ENCODE peak calls at places on chromosomes 11 and 22, in nine cellular contexts. One of them, this sample, is unnamed.

GRCh38 chr11:253160-253885 is 16.5 kb downstream of the PSMD13 start:
- DNase-seq in GM13977: no peak
- DNase-seq in CD8-positive, alpha-beta memory T cell: no peak
- DNase-seq in epithelial cell of prostate: no peak
- DNase-seq in posterior cingulate gyrus: no peak
- DNase-seq in activated T-helper 1 cell treated with anti-CD3 and anti-CD28 coated beads, Interleukin-12 subunit alpha, Interleukin-12 subunit beta, Interleukin-2, Interleukin-4 antibody, amounts not matched to agents 30 ng/mL and 10 ng/mL and 1 ng/mL, durations not matched to agents 14 hours and 24 hours and 36 hours: no peak
- DNase-seq in psoas muscle: no peak
- DNase-seq in activated T-cell treated with anti-CD3 and anti-CD28 coated beads for 1 hour: no peak
- DNase-seq in NCI-H460: no peak
- DNase-seq in this sample: no peak

GRCh38 chr11:44505591-44506054 is 59.8 kb upstream of the CD82 start:
- DNase-seq in GM13977: no peak
- DNase-seq in CD8-positive, alpha-beta memory T cell: no peak
- DNase-seq in epithelial cell of prostate: no peak
- DNase-seq in posterior cingulate gyrus: no peak
- DNase-seq in activated T-helper 1 cell treated with anti-CD3 and anti-CD28 coated beads, Interleukin-12 subunit alpha, Interleukin-12 subunit beta, Interleukin-2, Interleukin-4 antibody, amounts not matched to agents 30 ng/mL and 10 ng/mL and 1 ng/mL, durations not matched to agents 14 hours and 24 hours and 36 hours: no peak
- DNase-seq in psoas muscle: no peak
- DNase-seq in activated T-cell treated with anti-CD3 and anti-CD28 coated beads for 1 hour: no peak
- DNase-seq in NCI-H460: no peak
- DNase-seq in this sample: peak; percentile 10

GRCh38 chr11:109390752-109391151 is 31.2 kb upstream of the C11orf87 start:
- DNase-seq in GM13977: no peak
- DNase-seq in CD8-positive, alpha-beta memory T cell: no peak
- DNase-seq in epithelial cell of prostate: no peak
- DNase-seq in posterior cingulate gyrus: no peak
- DNase-seq in activated T-helper 1 cell treated with anti-CD3 and anti-CD28 coated beads, Interleukin-12 subunit alpha, Interleukin-12 subunit beta, Interleukin-2, Interleukin-4 antibody, amounts not matched to agents 30 ng/mL and 10 ng/mL and 1 ng/mL, durations not matched to agents 14 hours and 24 hours and 36 hours: no peak
- DNase-seq in psoas muscle: no peak
- DNase-seq in activated T-cell treated with anti-CD3 and anti-CD28 coated beads for 1 hour: no peak
- DNase-seq in NCI-H460: no peak
- DNase-seq in this sample: no peak

GRCh38 chr11:130137999-130138398 is 21.6 kb upstream of the ST14 start:
- DNase-seq in GM13977: no peak
- DNase-seq in CD8-positive, alpha-beta memory T cell: no peak
- DNase-seq in epithelial cell of prostate: no peak
- DNase-seq in posterior cingulate gyrus: peak; percentile 0
- DNase-seq in activated T-helper 1 cell treated with anti-CD3 and anti-CD28 coated beads, Interleukin-12 subunit alpha, Interleukin-12 subunit beta, Interleukin-2, Interleukin-4 antibody, amounts not matched to agents 30 ng/mL and 10 ng/mL and 1 ng/mL, durations not matched to agents 14 hours and 24 hours and 36 hours: no peak
- DNase-seq in psoas muscle: no peak
- DNase-seq in activated T-cell treated with anti-CD3 and anti-CD28 coated beads for 1 hour: no peak
- DNase-seq in NCI-H460: no peak
- DNase-seq in this sample: no peak

GRCh38 chr11:132943325-132943736 is 589.0 kb downstream of the OPCML start:
- DNase-seq in GM13977: no peak
- DNase-seq in CD8-positive, alpha-beta memory T cell: no peak
- DNase-seq in epithelial cell of prostate: no peak
- DNase-seq in posterior cingulate gyrus: no peak
- DNase-seq in activated T-helper 1 cell treated with anti-CD3 and anti-CD28 coated beads, Interleukin-12 subunit alpha, Interleukin-12 subunit beta, Interleukin-2, Interleukin-4 antibody, amounts not matched to agents 30 ng/mL and 10 ng/mL and 1 ng/mL, durations not matched to agents 14 hours and 24 hours and 36 hours: no peak
- DNase-seq in psoas muscle: no peak
- DNase-seq in activated T-cell treated with anti-CD3 and anti-CD28 coated beads for 1 hour: no peak
- DNase-seq in NCI-H460: no peak
- DNase-seq in this sample: peak; percentile 14

GRCh38 chr11:30454108-30454507 is 131.2 kb downstream of the ARL14EP start:
- DNase-seq in GM13977: no peak
- DNase-seq in CD8-positive, alpha-beta memory T cell: no peak
- DNase-seq in epithelial cell of prostate: no peak
- DNase-seq in posterior cingulate gyrus: no peak
- DNase-seq in activated T-helper 1 cell treated with anti-CD3 and anti-CD28 coated beads, Interleukin-12 subunit alpha, Interleukin-12 subunit beta, Interleukin-2, Interleukin-4 antibody, amounts not matched to agents 30 ng/mL and 10 ng/mL and 1 ng/mL, durations not matched to agents 14 hours and 24 hours and 36 hours: no peak
- DNase-seq in psoas muscle: no peak
- DNase-seq in activated T-cell treated with anti-CD3 and anti-CD28 coated beads for 1 hour: no peak
- DNase-seq in NCI-H460: no peak
- DNase-seq in this sample: no peak

GRCh38 chr22:40399661-40400060 is 29.3 kb downstream of the SGSM3 start:
- DNase-seq in GM13977: no peak
- DNase-seq in CD8-positive, alpha-beta memory T cell: no peak
- DNase-seq in epithelial cell of prostate: no peak
- DNase-seq in posterior cingulate gyrus: no peak
- DNase-seq in activated T-helper 1 cell treated with anti-CD3 and anti-CD28 coated beads, Interleukin-12 subunit alpha, Interleukin-12 subunit beta, Interleukin-2, Interleukin-4 antibody, amounts not matched to agents 30 ng/mL and 10 ng/mL and 1 ng/mL, durations not matched to agents 14 hours and 24 hours and 36 hours: no peak
- DNase-seq in psoas muscle: no peak
- DNase-seq in activated T-cell treated with anti-CD3 and anti-CD28 coated beads for 1 hour: no peak
- DNase-seq in NCI-H460: no peak
- DNase-seq in this sample: no peak

GRCh38 chr22:29165336-29166060 is 40.2 kb upstream of the EMID1 start:
- DNase-seq in GM13977: no peak
- DNase-seq in CD8-positive, alpha-beta memory T cell: no peak
- DNase-seq in epithelial cell of prostate: no peak
- DNase-seq in posterior cingulate gyrus: no peak
- DNase-seq in activated T-helper 1 cell treated with anti-CD3 and anti-CD28 coated beads, Interleukin-12 subunit alpha, Interleukin-12 subunit beta, Interleukin-2, Interleukin-4 antibody, amounts not matched to agents 30 ng/mL and 10 ng/mL and 1 ng/mL, durations not matched to agents 14 hours and 24 hours and 36 hours: no peak
- DNase-seq in psoas muscle: no peak
- DNase-seq in activated T-cell treated with anti-CD3 and anti-CD28 coated beads for 1 hour: no peak
- DNase-seq in NCI-H460: no peak
- DNase-seq in this sample: no peak

GRCh38 chr11:71311176-71311925 is 59.0 kb upstream of the SHANK2 start:
- DNase-seq in GM13977: no peak
- DNase-seq in CD8-positive, alpha-beta memory T cell: no peak
- DNase-seq in epithelial cell of prostate: no peak
- DNase-seq in posterior cingulate gyrus: no peak
- DNase-seq in activated T-helper 1 cell treated with anti-CD3 and anti-CD28 coated beads, Interleukin-12 subunit alpha, Interleukin-12 subunit beta, Interleukin-2, Interleukin-4 antibody, amounts not matched to agents 30 ng/mL and 10 ng/mL and 1 ng/mL, durations not matched to agents 14 hours and 24 hours and 36 hours: no peak
- DNase-seq in psoas muscle: no peak
- DNase-seq in activated T-cell treated with anti-CD3 and anti-CD28 coated beads for 1 hour: no peak
- DNase-seq in NCI-H460: no peak
- DNase-seq in this sample: no peak

GRCh38 chr11:26844963-26845362 is 123.1 kb upstream of the SLC5A12 start:
- DNase-seq in GM13977: no peak
- DNase-seq in CD8-positive, alpha-beta memory T cell: no peak
- DNase-seq in epithelial cell of prostate: no peak
- DNase-seq in posterior cingulate gyrus: no peak
- DNase-seq in activated T-helper 1 cell treated with anti-CD3 and anti-CD28 coated beads, Interleukin-12 subunit alpha, Interleukin-12 subunit beta, Interleukin-2, Interleukin-4 antibody, amounts not matched to agents 30 ng/mL and 10 ng/mL and 1 ng/mL, durations not matched to agents 14 hours and 24 hours and 36 hours: no peak
- DNase-seq in psoas muscle: no peak
- DNase-seq in activated T-cell treated with anti-CD3 and anti-CD28 coated beads for 1 hour: no peak
- DNase-seq in NCI-H460: no peak
- DNase-seq in this sample: no peak

GRCh38 chr11:128066429-128066828 is 520.9 kb downstream of the ETS1 start:
- DNase-seq in GM13977: no peak
- DNase-seq in CD8-positive, alpha-beta memory T cell: no peak
- DNase-seq in epithelial cell of prostate: no peak
- DNase-seq in posterior cingulate gyrus: no peak
- DNase-seq in activated T-helper 1 cell treated with anti-CD3 and anti-CD28 coated beads, Interleukin-12 subunit alpha, Interleukin-12 subunit beta, Interleukin-2, Interleukin-4 antibody, amounts not matched to agents 30 ng/mL and 10 ng/mL and 1 ng/mL, durations not matched to agents 14 hours and 24 hours and 36 hours: no peak
- DNase-seq in psoas muscle: no peak
- DNase-seq in activated T-cell treated with anti-CD3 and anti-CD28 coated beads for 1 hour: no peak
- DNase-seq in NCI-H460: no peak
- DNase-seq in this sample: no peak

GRCh38 chr11:44568706-44569473 is 3.4 kb downstream of the CD82 start:
- DNase-seq in GM13977: peak; percentile 74
- DNase-seq in CD8-positive, alpha-beta memory T cell: peak; percentile 83
- DNase-seq in epithelial cell of prostate: peak; percentile 79
- DNase-seq in posterior cingulate gyrus: no peak
- DNase-seq in activated T-helper 1 cell treated with anti-CD3 and anti-CD28 coated beads, Interleukin-12 subunit alpha, Interleukin-12 subunit beta, Interleukin-2, Interleukin-4 antibody, amounts not matched to agents 30 ng/mL and 10 ng/mL and 1 ng/mL, durations not matched to agents 14 hours and 24 hours and 36 hours: peak; percentile 86
- DNase-seq in psoas muscle: peak; percentile 82
- DNase-seq in activated T-cell treated with anti-CD3 and anti-CD28 coated beads for 1 hour: peak; percentile 77
- DNase-seq in NCI-H460: no peak
- DNase-seq in this sample: peak; percentile 99

GRCh38 chr11:2462986-2463765 is 18.4 kb downstream of the KCNQ1 start:
- DNase-seq in GM13977: no peak
- DNase-seq in CD8-positive, alpha-beta memory T cell: no peak
- DNase-seq in epithelial cell of prostate: no peak
- DNase-seq in posterior cingulate gyrus: no peak
- DNase-seq in activated T-helper 1 cell treated with anti-CD3 and anti-CD28 coated beads, Interleukin-12 subunit alpha, Interleukin-12 subunit beta, Interleukin-2, Interleukin-4 antibody, amounts not matched to agents 30 ng/mL and 10 ng/mL and 1 ng/mL, durations not matched to agents 14 hours and 24 hours and 36 hours: no peak
- DNase-seq in psoas muscle: no peak
- DNase-seq in activated T-cell treated with anti-CD3 and anti-CD28 coated beads for 1 hour: no peak
- DNase-seq in NCI-H460: no peak
- DNase-seq in this sample: no peak

GRCh38 chr11:131851951-131852350 is 481.5 kb downstream of the NTM start:
- DNase-seq in GM13977: no peak
- DNase-seq in CD8-positive, alpha-beta memory T cell: no peak
- DNase-seq in epithelial cell of prostate: no peak
- DNase-seq in posterior cingulate gyrus: no peak
- DNase-seq in activated T-helper 1 cell treated with anti-CD3 and anti-CD28 coated beads, Interleukin-12 subunit alpha, Interleukin-12 subunit beta, Interleukin-2, Interleukin-4 antibody, amounts not matched to agents 30 ng/mL and 10 ng/mL and 1 ng/mL, durations not matched to agents 14 hours and 24 hours and 36 hours: no peak
- DNase-seq in psoas muscle: no peak
- DNase-seq in activated T-cell treated with anti-CD3 and anti-CD28 coated beads for 1 hour: no peak
- DNase-seq in NCI-H460: no peak
- DNase-seq in this sample: no peak

GRCh38 chr11:115500547-115501503 is 3.4 kb downstream of the CADM1 start:
- DNase-seq in GM13977: no peak
- DNase-seq in CD8-positive, alpha-beta memory T cell: no peak
- DNase-seq in epithelial cell of prostate: no peak
- DNase-seq in posterior cingulate gyrus: peak; percentile 40
- DNase-seq in activated T-helper 1 cell treated with anti-CD3 and anti-CD28 coated beads, Interleukin-12 subunit alpha, Interleukin-12 subunit beta, Interleukin-2, Interleukin-4 antibody, amounts not matched to agents 30 ng/mL and 10 ng/mL and 1 ng/mL, durations not matched to agents 14 hours and 24 hours and 36 hours: no peak
- DNase-seq in psoas muscle: no peak
- DNase-seq in activated T-cell treated with anti-CD3 and anti-CD28 coated beads for 1 hour: no peak
- DNase-seq in NCI-H460: no peak
- DNase-seq in this sample: no peak

GRCh38 chr22:31143537-31143936 is 3.2 kb upstream of the PLA2G3 start:
- DNase-seq in GM13977: no peak
- DNase-seq in CD8-positive, alpha-beta memory T cell: no peak
- DNase-seq in epithelial cell of prostate: no peak
- DNase-seq in posterior cingulate gyrus: peak; percentile 60
- DNase-seq in activated T-helper 1 cell treated with anti-CD3 and anti-CD28 coated beads, Interleukin-12 subunit alpha, Interleukin-12 subunit beta, Interleukin-2, Interleukin-4 antibody, amounts not matched to agents 30 ng/mL and 10 ng/mL and 1 ng/mL, durations not matched to agents 14 hours and 24 hours and 36 hours: no peak
- DNase-seq in psoas muscle: no peak
- DNase-seq in activated T-cell treated with anti-CD3 and anti-CD28 coated beads for 1 hour: no peak
- DNase-seq in NCI-H460: no peak
- DNase-seq in this sample: no peak

GRCh38 chr22:38935023-38935422 is 22.4 kb upstream of the APOBEC3A start:
- DNase-seq in GM13977: no peak
- DNase-seq in CD8-positive, alpha-beta memory T cell: no peak
- DNase-seq in epithelial cell of prostate: peak; percentile 67
- DNase-seq in posterior cingulate gyrus: no peak
- DNase-seq in activated T-helper 1 cell treated with anti-CD3 and anti-CD28 coated beads, Interleukin-12 subunit alpha, Interleukin-12 subunit beta, Interleukin-2, Interleukin-4 antibody, amounts not matched to agents 30 ng/mL and 10 ng/mL and 1 ng/mL, durations not matched to agents 14 hours and 24 hours and 36 hours: no peak
- DNase-seq in psoas muscle: peak; percentile 75
- DNase-seq in activated T-cell treated with anti-CD3 and anti-CD28 coated beads for 1 hour: no peak
- DNase-seq in NCI-H460: no peak
- DNase-seq in this sample: no peak

GRCh38 chr11:66632952-66633351 is 5.6 kb upstream of the RBM4 start:
- DNase-seq in GM13977: no peak
- DNase-seq in CD8-positive, alpha-beta memory T cell: no peak
- DNase-seq in epithelial cell of prostate: no peak
- DNase-seq in posterior cingulate gyrus: no peak
- DNase-seq in activated T-helper 1 cell treated with anti-CD3 and anti-CD28 coated beads, Interleukin-12 subunit alpha, Interleukin-12 subunit beta, Interleukin-2, Interleukin-4 antibody, amounts not matched to agents 30 ng/mL and 10 ng/mL and 1 ng/mL, durations not matched to agents 14 hours and 24 hours and 36 hours: no peak
- DNase-seq in psoas muscle: no peak
- DNase-seq in activated T-cell treated with anti-CD3 and anti-CD28 coated beads for 1 hour: no peak
- DNase-seq in NCI-H460: no peak
- DNase-seq in this sample: no peak

GRCh38 chr11:69333906-69334305 is 40.0 kb downstream of the MYEOV start:
- DNase-seq in GM13977: no peak
- DNase-seq in CD8-positive, alpha-beta memory T cell: no peak
- DNase-seq in epithelial cell of prostate: no peak
- DNase-seq in posterior cingulate gyrus: no peak
- DNase-seq in activated T-helper 1 cell treated with anti-CD3 and anti-CD28 coated beads, Interleukin-12 subunit alpha, Interleukin-12 subunit beta, Interleukin-2, Interleukin-4 antibody, amounts not matched to agents 30 ng/mL and 10 ng/mL and 1 ng/mL, durations not matched to agents 14 hours and 24 hours and 36 hours: no peak
- DNase-seq in psoas muscle: no peak
- DNase-seq in activated T-cell treated with anti-CD3 and anti-CD28 coated beads for 1 hour: no peak
- DNase-seq in NCI-H460: no peak
- DNase-seq in this sample: no peak

GRCh38 chr11:101974255-101974654 is 57.9 kb upstream of the ANGPTL5 start:
- DNase-seq in GM13977: no peak
- DNase-seq in CD8-positive, alpha-beta memory T cell: no peak
- DNase-seq in epithelial cell of prostate: no peak
- DNase-seq in posterior cingulate gyrus: no peak
- DNase-seq in activated T-helper 1 cell treated with anti-CD3 and anti-CD28 coated beads, Interleukin-12 subunit alpha, Interleukin-12 subunit beta, Interleukin-2, Interleukin-4 antibody, amounts not matched to agents 30 ng/mL and 10 ng/mL and 1 ng/mL, durations not matched to agents 14 hours and 24 hours and 36 hours: no peak
- DNase-seq in psoas muscle: no peak
- DNase-seq in activated T-cell treated with anti-CD3 and anti-CD28 coated beads for 1 hour: no peak
- DNase-seq in NCI-H460: no peak
- DNase-seq in this sample: peak; percentile 14

GRCh38 chr11:28461338-28461737 is 353.1 kb downstream of the METTL15 start:
- DNase-seq in GM13977: no peak
- DNase-seq in CD8-positive, alpha-beta memory T cell: no peak
- DNase-seq in epithelial cell of prostate: no peak
- DNase-seq in posterior cingulate gyrus: no peak
- DNase-seq in activated T-helper 1 cell treated with anti-CD3 and anti-CD28 coated beads, Interleukin-12 subunit alpha, Interleukin-12 subunit beta, Interleukin-2, Interleukin-4 antibody, amounts not matched to agents 30 ng/mL and 10 ng/mL and 1 ng/mL, durations not matched to agents 14 hours and 24 hours and 36 hours: no peak
- DNase-seq in psoas muscle: no peak
- DNase-seq in activated T-cell treated with anti-CD3 and anti-CD28 coated beads for 1 hour: no peak
- DNase-seq in NCI-H460: no peak
- DNase-seq in this sample: no peak

GRCh38 chr22:46083383-46084350 is 66.7 kb upstream of the PPARA start:
- DNase-seq in GM13977: no peak
- DNase-seq in CD8-positive, alpha-beta memory T cell: no peak
- DNase-seq in epithelial cell of prostate: no peak
- DNase-seq in posterior cingulate gyrus: no peak
- DNase-seq in activated T-helper 1 cell treated with anti-CD3 and anti-CD28 coated beads, Interleukin-12 subunit alpha, Interleukin-12 subunit beta, Interleukin-2, Interleukin-4 antibody, amounts not matched to agents 30 ng/mL and 10 ng/mL and 1 ng/mL, durations not matched to agents 14 hours and 24 hours and 36 hours: no peak
- DNase-seq in psoas muscle: peak; percentile 51
- DNase-seq in activated T-cell treated with anti-CD3 and anti-CD28 coated beads for 1 hour: no peak
- DNase-seq in NCI-H460: no peak
- DNase-seq in this sample: no peak

GRCh38 chr11:44005076-44005800 is 42.5 kb upstream of the ACCSL start:
- DNase-seq in GM13977: no peak
- DNase-seq in CD8-positive, alpha-beta memory T cell: no peak
- DNase-seq in epithelial cell of prostate: no peak
- DNase-seq in posterior cingulate gyrus: peak; percentile 30
- DNase-seq in activated T-helper 1 cell treated with anti-CD3 and anti-CD28 coated beads, Interleukin-12 subunit alpha, Interleukin-12 subunit beta, Interleukin-2, Interleukin-4 antibody, amounts not matched to agents 30 ng/mL and 10 ng/mL and 1 ng/mL, durations not matched to agents 14 hours and 24 hours and 36 hours: no peak
- DNase-seq in psoas muscle: no peak
- DNase-seq in activated T-cell treated with anti-CD3 and anti-CD28 coated beads for 1 hour: no peak
- DNase-seq in NCI-H460: no peak
- DNase-seq in this sample: no peak

GRCh38 chr22:36865346-36865745 is 4.5 kb downstream of the NCF4 start:
- DNase-seq in GM13977: peak; percentile 46
- DNase-seq in CD8-positive, alpha-beta memory T cell: no peak
- DNase-seq in epithelial cell of prostate: no peak
- DNase-seq in posterior cingulate gyrus: no peak
- DNase-seq in activated T-helper 1 cell treated with anti-CD3 and anti-CD28 coated beads, Interleukin-12 subunit alpha, Interleukin-12 subunit beta, Interleukin-2, Interleukin-4 antibody, amounts not matched to agents 30 ng/mL and 10 ng/mL and 1 ng/mL, durations not matched to agents 14 hours and 24 hours and 36 hours: no peak
- DNase-seq in psoas muscle: no peak
- DNase-seq in activated T-cell treated with anti-CD3 and anti-CD28 coated beads for 1 hour: no peak
- DNase-seq in NCI-H460: no peak
- DNase-seq in this sample: no peak

GRCh38 chr11:35483131-35483800 is 42.1 kb downstream of the PAMR1 start:
- DNase-seq in GM13977: no peak
- DNase-seq in CD8-positive, alpha-beta memory T cell: no peak
- DNase-seq in epithelial cell of prostate: no peak
- DNase-seq in posterior cingulate gyrus: no peak
- DNase-seq in activated T-helper 1 cell treated with anti-CD3 and anti-CD28 coated beads, Interleukin-12 subunit alpha, Interleukin-12 subunit beta, Interleukin-2, Interleukin-4 antibody, amounts not matched to agents 30 ng/mL and 10 ng/mL and 1 ng/mL, durations not matched to agents 14 hours and 24 hours and 36 hours: no peak
- DNase-seq in psoas muscle: no peak
- DNase-seq in activated T-cell treated with anti-CD3 and anti-CD28 coated beads for 1 hour: no peak
- DNase-seq in NCI-H460: no peak
- DNase-seq in this sample: no peak

GRCh38 chr22:19759459-19759993 is 1.1 kb upstream of the TBX1 start:
- DNase-seq in GM13977: no peak
- DNase-seq in CD8-positive, alpha-beta memory T cell: no peak
- DNase-seq in epithelial cell of prostate: no peak
- DNase-seq in posterior cingulate gyrus: no peak
- DNase-seq in activated T-helper 1 cell treated with anti-CD3 and anti-CD28 coated beads, Interleukin-12 subunit alpha, Interleukin-12 subunit beta, Interleukin-2, Interleukin-4 antibody, amounts not matched to agents 30 ng/mL and 10 ng/mL and 1 ng/mL, durations not matched to agents 14 hours and 24 hours and 36 hours: no peak
- DNase-seq in psoas muscle: no peak
- DNase-seq in activated T-cell treated with anti-CD3 and anti-CD28 coated beads for 1 hour: no peak
- DNase-seq in NCI-H460: no peak
- DNase-seq in this sample: no peak

GRCh38 chr11:69910519-69911309 is 91.5 kb upstream of the FGF3 start:
- DNase-seq in GM13977: no peak
- DNase-seq in CD8-positive, alpha-beta memory T cell: no peak
- DNase-seq in epithelial cell of prostate: no peak
- DNase-seq in posterior cingulate gyrus: no peak
- DNase-seq in activated T-helper 1 cell treated with anti-CD3 and anti-CD28 coated beads, Interleukin-12 subunit alpha, Interleukin-12 subunit beta, Interleukin-2, Interleukin-4 antibody, amounts not matched to agents 30 ng/mL and 10 ng/mL and 1 ng/mL, durations not matched to agents 14 hours and 24 hours and 36 hours: no peak
- DNase-seq in psoas muscle: peak; percentile 37
- DNase-seq in activated T-cell treated with anti-CD3 and anti-CD28 coated beads for 1 hour: no peak
- DNase-seq in NCI-H460: no peak
- DNase-seq in this sample: no peak

GRCh38 chr11:110131386-110132123 is 38.4 kb downstream of the ZC3H12C start:
- DNase-seq in GM13977: no peak
- DNase-seq in CD8-positive, alpha-beta memory T cell: no peak
- DNase-seq in epithelial cell of prostate: peak; percentile 12
- DNase-seq in posterior cingulate gyrus: no peak
- DNase-seq in activated T-helper 1 cell treated with anti-CD3 and anti-CD28 coated beads, Interleukin-12 subunit alpha, Interleukin-12 subunit beta, Interleukin-2, Interleukin-4 antibody, amounts not matched to agents 30 ng/mL and 10 ng/mL and 1 ng/mL, durations not matched to agents 14 hours and 24 hours and 36 hours: no peak
- DNase-seq in psoas muscle: no peak
- DNase-seq in activated T-cell treated with anti-CD3 and anti-CD28 coated beads for 1 hour: no peak
- DNase-seq in NCI-H460: no peak
- DNase-seq in this sample: no peak

GRCh38 chr11:7673724-7674434 is 579 bp upstream of the CYB5R2 start:
- DNase-seq in GM13977: peak; percentile 55
- DNase-seq in CD8-positive, alpha-beta memory T cell: no peak
- DNase-seq in epithelial cell of prostate: no peak
- DNase-seq in posterior cingulate gyrus: peak; percentile 19
- DNase-seq in activated T-helper 1 cell treated with anti-CD3 and anti-CD28 coated beads, Interleukin-12 subunit alpha, Interleukin-12 subunit beta, Interleukin-2, Interleukin-4 antibody, amounts not matched to agents 30 ng/mL and 10 ng/mL and 1 ng/mL, durations not matched to agents 14 hours and 24 hours and 36 hours: no peak
- DNase-seq in psoas muscle: no peak
- DNase-seq in activated T-cell treated with anti-CD3 and anti-CD28 coated beads for 1 hour: no peak
- DNase-seq in NCI-H460: no peak
- DNase-seq in this sample: peak; percentile 37

GRCh38 chr22:21590809-21591641 is 23.5 kb downstream of the UBE2L3 start:
- DNase-seq in GM13977: no peak
- DNase-seq in CD8-positive, alpha-beta memory T cell: no peak
- DNase-seq in epithelial cell of prostate: no peak
- DNase-seq in posterior cingulate gyrus: peak; percentile 8
- DNase-seq in activated T-helper 1 cell treated with anti-CD3 and anti-CD28 coated beads, Interleukin-12 subunit alpha, Interleukin-12 subunit beta, Interleukin-2, Interleukin-4 antibody, amounts not matched to agents 30 ng/mL and 10 ng/mL and 1 ng/mL, durations not matched to agents 14 hours and 24 hours and 36 hours: no peak
- DNase-seq in psoas muscle: no peak
- DNase-seq in activated T-cell treated with anti-CD3 and anti-CD28 coated beads for 1 hour: no peak
- DNase-seq in NCI-H460: no peak
- DNase-seq in this sample: no peak

GRCh38 chr11:888290-889212 is 22.1 kb downstream of the CHID1 start:
- DNase-seq in GM13977: no peak
- DNase-seq in CD8-positive, alpha-beta memory T cell: no peak
- DNase-seq in epithelial cell of prostate: no peak
- DNase-seq in posterior cingulate gyrus: no peak
- DNase-seq in activated T-helper 1 cell treated with anti-CD3 and anti-CD28 coated beads, Interleukin-12 subunit alpha, Interleukin-12 subunit beta, Interleukin-2, Interleukin-4 antibody, amounts not matched to agents 30 ng/mL and 10 ng/mL and 1 ng/mL, durations not matched to agents 14 hours and 24 hours and 36 hours: no peak
- DNase-seq in psoas muscle: no peak
- DNase-seq in activated T-cell treated with anti-CD3 and anti-CD28 coated beads for 1 hour: no peak
- DNase-seq in NCI-H460: no peak
- DNase-seq in this sample: no peak